ENCODE peak calls at places on chromosomes 13 and 19, in ten cellular contexts. R, L, Y, V, E, B, D, S, G and T are unnamed samples. For H3K4me1 and H3K9me3, the result is how much of the 10 kb centered on the place peaks cover.

GRCh38 chr19:19488041-19488874 is 27.1 kb downstream of the TSSK6 start:
- DNase-seq in R (peak), L (no peak), Y (no peak), V (no peak), E (no peak), B (no peak), D (no peak), S (no peak), G (no peak), T (peak)

GRCh38 chr13:74464656-74465055 is 330.5 kb upstream of the KLF12 start:
- DNase-seq in R (no peak), L (no peak), Y (no peak), V (no peak), E (no peak), B (no peak), D (peak), S (no peak), G (no peak), T (no peak)

GRCh38 chr13:78286748-78287147 is 316.6 kb downstream of the POU4F1 start:
- DNase-seq in R (no peak), L (no peak), Y (no peak), V (no peak), E (no peak), B (no peak), D (no peak), S (no peak), G (no peak), T (no peak)

GRCh38 chr13:95355491-95355890 is 54.2 kb upstream of the ABCC4 start:
- DNase-seq in R (peak), L (no peak), Y (no peak), V (no peak), E (no peak), B (no peak), D (no peak), S (no peak), G (peak), T (no peak)

GRCh38 chr13:59494560-59494970 is 669.2 kb downstream of the DIAPH3 start:
- DNase-seq in R (peak), L (no peak), Y (no peak), V (no peak), E (no peak), B (no peak), D (peak), S (no peak), G (peak), T (no peak)

GRCh38 chr13:30679483-30680330 is 55.6 kb upstream of the ALOX5AP start:
- DNase-seq in R (peak), L (no peak), Y (peak), V (no peak), E (no peak), B (no peak), D (no peak), S (no peak), G (peak), T (no peak)

GRCh38 chr13:43664700-43665191 is 122.0 kb downstream of the ENOX1 start:
- DNase-seq in R (peak), L (no peak), Y (no peak), V (peak), E (no peak), B (no peak), D (peak), S (no peak), G (peak), T (peak)

GRCh38 chr19:1106841-1107654 is 3.3 kb downstream of the GPX4 start:
- DNase-seq in R (peak), L (no peak), Y (no peak), V (no peak), E (no peak), B (no peak), D (no peak), S (no peak), G (peak), T (no peak)

GRCh38 chr13:42119091-42119490 is 70.6 kb downstream of the DGKH start:
- DNase-seq in R (no peak), L (no peak), Y (no peak), V (no peak), E (no peak), B (no peak), D (no peak), S (no peak), G (no peak), T (no peak)

GRCh38 chr13:79003989-79004550 is 345.1 kb upstream of the OBI1 start:
- DNase-seq in R (no peak), L (no peak), Y (no peak), V (no peak), E (no peak), B (no peak), D (no peak), S (no peak), G (no peak), T (no peak)

GRCh38 chr13:79448413-79448812 is 32.5 kb upstream of the NDFIP2 start:
- DNase-seq in R (peak), L (no peak), Y (no peak), V (no peak), E (no peak), B (no peak), D (no peak), S (no peak), G (no peak), T (no peak)

GRCh38 chr19:35213678-35214632 is 14.6 kb downstream of the FAM187B start:
- DNase-seq in R (peak), L (peak), Y (peak), V (peak), E (peak), B (peak), D (peak), S (peak), G (peak), T (no peak)

GRCh38 chr13:44669534-44669933 is 93.4 kb upstream of the TSC22D1 start:
- DNase-seq in R (no peak), L (no peak), Y (no peak), V (no peak), E (no peak), B (no peak), D (no peak), S (no peak), G (no peak), T (no peak)

GRCh38 chr19:30344446-30345425 is 27.4 kb upstream of the ZNF536 start:
- DNase-seq in R (no peak), L (no peak), Y (no peak), V (no peak), E (no peak), B (no peak), D (no peak), S (no peak), G (no peak), T (no peak)

GRCh38 chr19:41999071-41999877 is 5.2 kb upstream of the ATP1A3 start:
- DNase-seq in R (no peak), L (no peak), Y (no peak), V (no peak), E (no peak), B (no peak), D (no peak), S (no peak), G (no peak), T (no peak)

GRCh38 chr19:46635920-46636761 is at the start of gene GNG8:
- DNase-seq in R (no peak), L (no peak), Y (no peak), V (no peak), E (no peak), B (no peak), D (no peak), S (no peak), G (no peak), T (no peak)

GRCh38 chr13:30668305-30668704 is 50.6 kb downstream of the USPL1 start:
- DNase-seq in R (no peak), L (no peak), Y (no peak), V (no peak), E (no peak), B (no peak), D (no peak), S (no peak), G (no peak), T (no peak)

GRCh38 chr13:59112375-59112774 is 1051.4 kb downstream of the DIAPH3 start:
- DNase-seq in R (peak), L (no peak), Y (no peak), V (no peak), E (no peak), B (no peak), D (no peak), S (no peak), G (peak), T (no peak)

GRCh38 chr19:41886761-41887710 is 4.1 kb downstream of the ARHGEF1 start:
- DNase-seq in R (no peak), L (no peak), Y (peak), V (no peak), E (no peak), B (no peak), D (no peak), S (no peak), G (no peak), T (no peak)

GRCh38 chr19:46494936-46495788 is 505 bp downstream of the PNMA8B start:
- DNase-seq in R (no peak), L (no peak), Y (no peak), V (no peak), E (no peak), B (peak), D (no peak), S (no peak), G (no peak), T (no peak)

GRCh38 chr13:48126944-48127814 is 32.3 kb upstream of the MED4 start:
- DNase-seq in R (peak), L (no peak), Y (peak), V (peak), E (no peak), B (peak), D (peak), S (peak), G (peak), T (peak)

GRCh38 chr19:30356951-30357579 is 15.1 kb upstream of the ZNF536 start:
- DNase-seq in R (no peak), L (no peak), Y (no peak), V (no peak), E (no peak), B (no peak), D (no peak), S (no peak), G (no peak), T (no peak)

GRCh38 chr19:17602872-17603552 is 47.6 kb downstream of the COLGALT1 start:
- DNase-seq in R (no peak), L (no peak), Y (no peak), V (no peak), E (no peak), B (no peak), D (no peak), S (no peak), G (no peak), T (no peak)

GRCh38 chr13:73991884-73992283 is 142.3 kb downstream of the KLF12 start:
- DNase-seq in R (no peak), L (no peak), Y (no peak), V (no peak), E (no peak), B (no peak), D (no peak), S (no peak), G (no peak), T (no peak)

GRCh38 chr19:16588089-16588823 is 16.0 kb upstream of the SLC35E1 start:
- DNase-seq in R (peak), L (no peak), Y (peak), V (peak), E (no peak), B (no peak), D (no peak), S (no peak), G (peak), T (no peak)

GRCh38 chr13:45361596-45362206 is 20.7 kb upstream of the TPT1 start:
- DNase-seq in R (no peak), L (no peak), Y (no peak), V (no peak), E (no peak), B (peak), D (no peak), S (no peak), G (peak), T (no peak)

GRCh38 chr19:21202865-21203494 is 61.1 kb downstream of the ZNF431 start:
- DNase-seq in R (peak), L (no peak), Y (no peak), V (no peak), E (no peak), B (no peak), D (no peak), S (no peak), G (peak), T (no peak)

DNA sequence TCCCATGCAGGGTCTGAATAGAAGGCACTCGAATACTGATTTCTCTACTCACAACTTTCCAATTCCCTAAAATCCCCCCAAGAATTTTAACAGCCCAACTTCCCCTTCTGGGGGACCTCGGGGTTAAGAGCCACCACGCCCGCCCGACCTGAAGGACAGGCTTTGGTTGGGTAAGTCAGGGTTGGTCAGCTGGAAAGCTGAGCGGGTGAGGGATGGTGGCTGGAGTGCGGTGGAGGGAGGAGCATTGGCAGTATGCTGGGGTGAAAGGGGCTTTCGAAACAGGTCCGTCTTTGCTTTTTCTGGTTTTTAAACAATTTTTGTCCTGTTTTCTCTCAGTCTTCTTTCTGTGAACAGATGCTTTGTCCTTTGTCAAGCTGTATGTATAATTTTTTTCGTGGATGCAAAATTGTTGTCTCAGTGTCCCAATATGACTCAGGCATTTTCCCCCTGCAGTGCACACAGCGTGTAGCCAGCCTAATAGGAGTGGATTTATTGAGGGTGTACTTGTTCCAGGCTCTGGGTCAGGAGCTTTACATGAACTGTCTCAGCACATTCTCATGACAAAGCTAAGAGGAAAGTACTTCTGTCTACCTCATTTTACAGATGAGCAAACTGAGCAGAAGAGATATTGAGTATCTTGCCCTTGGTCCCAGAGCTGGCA is 50.9 kb downstream of the STK24 start:
- DNase-seq in R (no peak), L (no peak), Y (no peak), V (no peak), E (no peak), B (no peak), D (no peak), S (no peak), G (no peak), T (no peak)
- H3K4me1 ChIP-seq in R (under half), L (under half), Y (under half), V (under half), E (under half), B (under half), D (half or more), S (half or more), G (under half), T (under half)

DNA sequence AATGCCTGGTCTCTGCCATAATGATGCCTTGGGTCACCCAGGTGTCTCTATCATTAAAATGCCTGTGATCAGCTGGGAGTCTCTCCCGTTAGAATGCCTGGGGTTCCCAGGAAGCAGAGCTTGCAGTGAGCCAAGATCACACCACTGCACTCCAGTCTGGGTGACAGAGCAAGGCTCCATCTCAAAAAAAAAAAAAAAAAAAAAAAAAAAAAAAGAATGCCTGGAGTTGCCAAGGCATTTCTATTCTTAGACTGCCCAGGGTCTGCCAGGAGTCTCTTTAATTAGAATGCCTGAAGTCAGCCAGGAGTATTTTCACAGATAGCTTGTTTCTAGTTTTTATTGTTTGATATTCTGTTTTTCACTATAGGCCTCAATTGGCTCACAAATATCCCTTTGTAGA is 1552.5 kb downstream of the UQCRFS1 start:
- DNase-seq in R (no peak), L (no peak), Y (no peak), V (no peak), E (no peak), B (no peak), D (no peak), S (no peak), G (no peak), T (no peak)
- H3K9me3 ChIP-seq in R (under half), L (under half), Y (under half), V (under half), E (half or more), B (under half), D (half or more), S (under half), G (under half), T (under half)

DNA sequence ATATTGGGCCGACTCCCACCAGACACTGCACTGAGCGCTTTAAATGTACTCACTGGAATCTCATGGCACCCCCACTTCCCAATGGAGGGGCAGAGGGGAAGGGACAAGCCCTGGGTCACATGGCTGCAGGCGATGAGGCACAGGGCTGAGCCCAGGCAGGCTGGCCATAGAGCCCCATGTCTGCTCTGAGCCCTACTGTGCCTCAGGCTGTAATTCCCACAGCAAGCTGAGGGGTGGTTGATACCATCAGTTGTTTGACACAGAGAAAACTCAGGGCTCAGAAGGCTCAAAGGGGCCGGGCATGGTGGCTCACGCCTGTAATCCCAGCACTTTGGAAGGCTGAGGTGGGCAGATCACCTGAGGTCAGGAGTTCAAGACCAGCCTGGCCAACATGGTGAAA is 25.1 kb downstream of the RFX1 start:
- DNase-seq in R (no peak), L (no peak), Y (no peak), V (no peak), E (no peak), B (no peak), D (no peak), S (no peak), G (no peak), T (no peak)
- H3K4me1 ChIP-seq in R (under half), L (under half), Y (under half), V (under half), E (under half), B (under half), D (under half), S (under half), G (under half), T (under half)

GRCh38 chr19:52120286-52120685 is 19.5 kb downstream of the ZNF616 start:
- DNase-seq in R (no peak), L (no peak), Y (no peak), V (no peak), E (no peak), B (no peak), D (no peak), S (no peak), G (no peak), T (no peak)
- H3K9me3 ChIP-seq in R (under half), L (half or more), Y (under half), V (under half), E (half or more), B (under half), D (half or more), S (half or more), G (under half), T (under half)

GRCh38 chr19:49128545-49129237 is 9.3 kb downstream of the PPFIA3 start:
- DNase-seq in R (no peak), L (no peak), Y (no peak), V (no peak), E (no peak), B (no peak), D (no peak), S (no peak), G (no peak), T (no peak)

GRCh38 chr19:49127674-49128544 is 8.6 kb downstream of the PPFIA3 start:
- DNase-seq in R (peak), L (peak), Y (peak), V (peak), E (peak), B (peak), D (peak), S (peak), G (peak), T (peak)

GRCh38 chr19:49132974-49133609 is 13.7 kb downstream of the PPFIA3 start:
- DNase-seq in R (no peak), L (no peak), Y (no peak), V (no peak), E (no peak), B (no peak), D (peak), S (peak), G (no peak), T (peak)

GRCh38 chr19:49129238-49129583 is 9.9 kb downstream of the PPFIA3 start:
- DNase-seq in R (no peak), L (no peak), Y (no peak), V (no peak), E (no peak), B (no peak), D (no peak), S (no peak), G (no peak), T (no peak)

DNA sequence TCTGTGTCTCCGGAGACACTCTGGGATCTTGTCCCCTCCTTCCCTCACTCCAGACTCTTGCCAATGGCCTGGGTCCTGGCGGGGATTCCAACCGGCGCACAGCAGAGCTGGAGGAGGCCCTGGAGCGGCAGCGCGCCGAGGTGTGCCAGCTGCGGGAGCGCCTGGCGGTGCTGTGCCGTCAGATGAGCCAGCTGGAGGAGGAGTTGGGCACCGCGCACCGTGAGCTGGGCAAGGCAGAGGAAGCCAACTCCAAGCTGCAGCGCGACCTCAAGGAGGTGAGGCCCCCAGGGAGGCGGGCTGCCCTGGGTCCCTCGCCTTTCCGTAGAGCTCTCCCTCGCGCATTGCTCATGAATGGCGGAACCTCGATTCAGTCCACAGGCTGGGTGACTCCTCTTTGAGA is 11.0 kb downstream of the PPFIA3 start:
- DNase-seq in R (no peak), L (no peak), Y (no peak), V (no peak), E (no peak), B (no peak), D (no peak), S (no peak), G (no peak), T (no peak)
- H3K4me1 ChIP-seq in R (under half), L (under half), Y (under half), V (under half), E (under half), B (under half), D (under half), S (under half), G (under half), T (under half)

GRCh38 chr19:9159891-9160290 is 18.9 kb upstream of the OR7D2 start:
- DNase-seq in R (no peak), L (no peak), Y (no peak), V (no peak), E (no peak), B (no peak), D (no peak), S (no peak), G (no peak), T (no peak)
- H3K9me3 ChIP-seq in R (under half), L (under half), Y (under half), V (under half), E (half or more), B (under half), D (under half), S (under half), G (under half), T (half or more)

GRCh38 chr13:109344552-109345157 is 441.7 kb downstream of the IRS2 start:
- DNase-seq in R (peak), L (no peak), Y (no peak), V (no peak), E (no peak), B (no peak), D (no peak), S (no peak), G (peak), T (no peak)
- H3K4me1 ChIP-seq in R (under half), L (under half), Y (under half), V (under half), E (under half), B (under half), D (under half), S (under half), G (under half), T (under half)